ENCODE peak calls at places on chromosomes 4 and X, in five cellular contexts. One of them, this sample, is unnamed.

GRCh38 chr4:169005453-169006099 is 4.5 kb downstream of the CBR4 start:
- DNase-seq in mucosa of descending colon: no peak
- DNase-seq in WTC11: no peak
- DNase-seq in ELF-1: no peak
- DNase-seq in putamen: no peak
- DNase-seq in this sample: no peak

GRCh38 chr4:78610546-78611214 is 59.1 kb downstream of the ANXA3 start:
- DNase-seq in mucosa of descending colon: no peak
- DNase-seq in WTC11: no peak
- DNase-seq in ELF-1: no peak
- DNase-seq in putamen: no peak
- DNase-seq in this sample: no peak

GRCh38 chr4:22072726-22073125 is 124.2 kb upstream of the KCNIP4 start:
- DNase-seq in mucosa of descending colon: no peak
- DNase-seq in WTC11: no peak
- DNase-seq in ELF-1: no peak
- DNase-seq in putamen: no peak
- DNase-seq in this sample: no peak

GRCh38 chr4:146210890-146211289 is 3.4 kb upstream of the REELD1 start:
- DNase-seq in mucosa of descending colon: no peak
- DNase-seq in WTC11: no peak
- DNase-seq in ELF-1: no peak
- DNase-seq in putamen: peak
- DNase-seq in this sample: no peak

GRCh38 chrX:18897611-18898010 is 86.3 kb downstream of the PHKA2 start:
- DNase-seq in mucosa of descending colon: no peak
- DNase-seq in WTC11: no peak
- DNase-seq in ELF-1: no peak
- DNase-seq in putamen: no peak
- DNase-seq in this sample: no peak

GRCh38 chr4:47349323-47349722 is 114.2 kb downstream of the COMMD8 start:
- DNase-seq in mucosa of descending colon: no peak
- DNase-seq in WTC11: no peak
- DNase-seq in ELF-1: no peak
- DNase-seq in putamen: no peak
- DNase-seq in this sample: no peak

GRCh38 chr4:110902500-110902899 is 279.6 kb upstream of the PITX2 start:
- DNase-seq in mucosa of descending colon: no peak
- DNase-seq in WTC11: no peak
- DNase-seq in ELF-1: no peak
- DNase-seq in putamen: no peak
- DNase-seq in this sample: no peak

GRCh38 chr4:84058201-84058600 is 440.9 kb downstream of the NKX6-1 start:
- DNase-seq in mucosa of descending colon: no peak
- DNase-seq in WTC11: no peak
- DNase-seq in ELF-1: no peak
- DNase-seq in putamen: no peak
- DNase-seq in this sample: no peak

GRCh38 chr4:109801895-109802319 is at the start of gene CFI:
- DNase-seq in mucosa of descending colon: no peak
- DNase-seq in WTC11: no peak
- DNase-seq in ELF-1: no peak
- DNase-seq in putamen: no peak
- DNase-seq in this sample: peak

GRCh38 chr4:55116450-55116849 is 8.9 kb downstream of the KDR start:
- DNase-seq in mucosa of descending colon: no peak
- DNase-seq in WTC11: no peak
- DNase-seq in ELF-1: no peak
- DNase-seq in putamen: no peak
- DNase-seq in this sample: no peak

GRCh38 chr4:48906283-48907173 is at the start of gene OCIAD2:
- DNase-seq in mucosa of descending colon: peak
- DNase-seq in WTC11: peak
- DNase-seq in ELF-1: peak
- DNase-seq in putamen: peak
- DNase-seq in this sample: peak

GRCh38 chrX:140318306-140318705 is 186.6 kb downstream of the SOX3 start:
- DNase-seq in mucosa of descending colon: no peak
- DNase-seq in WTC11: no peak
- DNase-seq in ELF-1: no peak
- DNase-seq in putamen: no peak
- DNase-seq in this sample: no peak

GRCh38 chrX:107715331-107716044 is 60.1 kb downstream of the TSC22D3 start:
- DNase-seq in mucosa of descending colon: peak
- DNase-seq in WTC11: no peak
- DNase-seq in ELF-1: peak
- DNase-seq in putamen: no peak
- DNase-seq in this sample: no peak

GRCh38 chr4:102564399-102564921 is 63.3 kb downstream of the NFKB1 start:
- DNase-seq in mucosa of descending colon: no peak
- DNase-seq in WTC11: no peak
- DNase-seq in ELF-1: no peak
- DNase-seq in putamen: no peak
- DNase-seq in this sample: no peak

GRCh38 chrX:101164766-101165590 is 54.6 kb upstream of the DRP2 start:
- DNase-seq in mucosa of descending colon: no peak
- DNase-seq in WTC11: no peak
- DNase-seq in ELF-1: no peak
- DNase-seq in putamen: no peak
- DNase-seq in this sample: no peak

GRCh38 chr4:155173371-155173770 is 35.1 kb upstream of the NPY2R start:
- DNase-seq in mucosa of descending colon: no peak
- DNase-seq in WTC11: no peak
- DNase-seq in ELF-1: no peak
- DNase-seq in putamen: no peak
- DNase-seq in this sample: no peak

GRCh38 chr4:21451032-21451431 is 497.5 kb downstream of the KCNIP4 start:
- DNase-seq in mucosa of descending colon: no peak
- DNase-seq in WTC11: no peak
- DNase-seq in ELF-1: no peak
- DNase-seq in putamen: no peak
- DNase-seq in this sample: no peak

GRCh38 chr4:85607624-85608023 is 132.7 kb downstream of the ARHGAP24 start:
- DNase-seq in mucosa of descending colon: peak
- DNase-seq in WTC11: no peak
- DNase-seq in ELF-1: no peak
- DNase-seq in putamen: no peak
- DNase-seq in this sample: no peak

GRCh38 chrX:70398899-70399298 is 24.2 kb upstream of the GDPD2 start:
- DNase-seq in mucosa of descending colon: no peak
- DNase-seq in WTC11: no peak
- DNase-seq in ELF-1: no peak
- DNase-seq in putamen: no peak
- DNase-seq in this sample: no peak

GRCh38 chrX:120697053-120697452 is 67.2 kb upstream of the C1GALT1C1 start:
- DNase-seq in mucosa of descending colon: no peak
- DNase-seq in WTC11: no peak
- DNase-seq in ELF-1: no peak
- DNase-seq in putamen: no peak
- DNase-seq in this sample: no peak

GRCh38 chrX:119682019-119682989 is 10.7 kb downstream of the SEPTIN6 start:
- DNase-seq in mucosa of descending colon: no peak
- DNase-seq in WTC11: no peak
- DNase-seq in ELF-1: no peak
- DNase-seq in putamen: no peak
- DNase-seq in this sample: no peak

GRCh38 chrX:1451676-1452496 is 823 bp downstream of the ASMTL start:
- DNase-seq in mucosa of descending colon: peak
- DNase-seq in WTC11: no peak
- DNase-seq in ELF-1: no peak
- DNase-seq in putamen: no peak
- DNase-seq in this sample: no peak

GRCh38 chrX:30572678-30573077 is 4.9 kb downstream of the TASL start:
- DNase-seq in mucosa of descending colon: no peak
- DNase-seq in WTC11: no peak
- DNase-seq in ELF-1: no peak
- DNase-seq in putamen: no peak
- DNase-seq in this sample: no peak

GRCh38 chr4:80592950-80593349 is 257.4 kb downstream of the CFAP299 start:
- DNase-seq in mucosa of descending colon: no peak
- DNase-seq in WTC11: no peak
- DNase-seq in ELF-1: no peak
- DNase-seq in putamen: no peak
- DNase-seq in this sample: peak

GRCh38 chr4:157514711-157515110 is 294.2 kb downstream of the GRIA2 start:
- DNase-seq in mucosa of descending colon: no peak
- DNase-seq in WTC11: peak
- DNase-seq in ELF-1: peak
- DNase-seq in putamen: no peak
- DNase-seq in this sample: peak

GRCh38 chr4:75172551-75172950 is 239.6 kb downstream of the PARM1 start:
- DNase-seq in mucosa of descending colon: no peak
- DNase-seq in WTC11: no peak
- DNase-seq in ELF-1: no peak
- DNase-seq in putamen: no peak
- DNase-seq in this sample: no peak

GRCh38 chr4:164945146-164945545 is 32.3 kb downstream of the TRIM61 start:
- DNase-seq in mucosa of descending colon: no peak
- DNase-seq in WTC11: no peak
- DNase-seq in ELF-1: no peak
- DNase-seq in putamen: no peak
- DNase-seq in this sample: no peak

GRCh38 chr4:10623241-10623640 is 61.3 kb downstream of the CLNK start:
- DNase-seq in mucosa of descending colon: no peak
- DNase-seq in WTC11: no peak
- DNase-seq in ELF-1: no peak
- DNase-seq in putamen: no peak
- DNase-seq in this sample: no peak

GRCh38 chr4:37467824-37468223 is 218.4 kb downstream of the RELL1 start:
- DNase-seq in mucosa of descending colon: no peak
- DNase-seq in WTC11: no peak
- DNase-seq in ELF-1: no peak
- DNase-seq in putamen: no peak
- DNase-seq in this sample: no peak

GRCh38 chrX:23898412-23898959 is 9.3 kb downstream of the APOO start:
- DNase-seq in mucosa of descending colon: no peak
- DNase-seq in WTC11: no peak
- DNase-seq in ELF-1: no peak
- DNase-seq in putamen: no peak
- DNase-seq in this sample: no peak

GRCh38 chr4:7392438-7393374 is 42.0 kb downstream of the PSAPL1 start:
- DNase-seq in mucosa of descending colon: peak
- DNase-seq in WTC11: no peak
- DNase-seq in ELF-1: peak
- DNase-seq in putamen: no peak
- DNase-seq in this sample: peak

GRCh38 chr4:126718161-126718560 is 914.6 kb upstream of the INTU start:
- DNase-seq in mucosa of descending colon: no peak
- DNase-seq in WTC11: no peak
- DNase-seq in ELF-1: no peak
- DNase-seq in putamen: no peak
- DNase-seq in this sample: no peak

GRCh38 chr4:16659120-16659519 is 239.3 kb downstream of the LDB2 start:
- DNase-seq in mucosa of descending colon: no peak
- DNase-seq in WTC11: no peak
- DNase-seq in ELF-1: no peak
- DNase-seq in putamen: no peak
- DNase-seq in this sample: no peak

GRCh38 chr4:32929738-32930688 is 2209.8 kb downstream of the PCDH7 start:
- DNase-seq in mucosa of descending colon: no peak
- DNase-seq in WTC11: no peak
- DNase-seq in ELF-1: no peak
- DNase-seq in putamen: no peak
- DNase-seq in this sample: no peak

GRCh38 chr4:99483636-99484035 is 27.2 kb upstream of the C4orf17 start:
- DNase-seq in mucosa of descending colon: no peak
- DNase-seq in WTC11: no peak
- DNase-seq in ELF-1: no peak
- DNase-seq in putamen: no peak
- DNase-seq in this sample: no peak

GRCh38 chr4:40990202-40990898 is 224.0 kb downstream of the APBB2 start:
- DNase-seq in mucosa of descending colon: no peak
- DNase-seq in WTC11: no peak
- DNase-seq in ELF-1: no peak
- DNase-seq in putamen: no peak
- DNase-seq in this sample: no peak

GRCh38 chrX:47645530-47645929 is 4.8 kb downstream of the ELK1 start:
- DNase-seq in mucosa of descending colon: no peak
- DNase-seq in WTC11: no peak
- DNase-seq in ELF-1: peak
- DNase-seq in putamen: no peak
- DNase-seq in this sample: no peak

GRCh38 chr4:133584714-133585113 is 435.6 kb downstream of the PCDH10 start:
- DNase-seq in mucosa of descending colon: no peak
- DNase-seq in WTC11: no peak
- DNase-seq in ELF-1: peak
- DNase-seq in putamen: no peak
- DNase-seq in this sample: peak

GRCh38 chrX:18424482-18425198 is 768 bp upstream of the CDKL5 start:
- DNase-seq in mucosa of descending colon: peak
- DNase-seq in WTC11: peak
- DNase-seq in ELF-1: peak
- DNase-seq in putamen: peak
- DNase-seq in this sample: peak

This sample was measured in iPS-NIHi11.